ENCODE peak calls at places on chromosomes 11 and 22, in five cellular contexts. One of them, this sample, is unnamed.

GRCh38 chr11:57205046-57205671 is 23.4 kb downstream of the LRRC55 start:
- DNase-seq in nephron progenitor cell: no peak
- DNase-seq in GM23338: peak
- DNase-seq in MCF 10A: peak
- DNase-seq in thoracic aorta: no peak
- DNase-seq in this sample: no peak

GRCh38 chr11:94325681-94326080 is 21.3 kb downstream of the IZUMO1R start:
- DNase-seq in MCF 10A: peak
- DNase-seq in thoracic aorta: no peak
- DNase-seq in GM23338: peak
- DNase-seq in nephron progenitor cell: peak
- DNase-seq in this sample: no peak

GRCh38 chr22:30943368-30943767 is 25.2 kb downstream of the MORC2 start:
- DNase-seq in GM23338: no peak
- DNase-seq in thoracic aorta: no peak
- DNase-seq in nephron progenitor cell: no peak
- DNase-seq in MCF 10A: no peak
- DNase-seq in this sample: peak

GRCh38 chr22:23910496-23911190 is 16.5 kb downstream of the MIF start:
- DNase-seq in thoracic aorta: no peak
- DNase-seq in MCF 10A: no peak
- DNase-seq in nephron progenitor cell: no peak
- DNase-seq in GM23338: no peak
- DNase-seq in this sample: no peak

GRCh38 chr22:25898707-25899365 is 156.8 kb downstream of the MYO18B start:
- DNase-seq in thoracic aorta: no peak
- DNase-seq in GM23338: peak
- DNase-seq in nephron progenitor cell: no peak
- DNase-seq in MCF 10A: no peak
- DNase-seq in this sample: peak

GRCh38 chr11:108289699-108290098 is 66.8 kb downstream of the ATM start:
- DNase-seq in nephron progenitor cell: peak
- DNase-seq in GM23338: no peak
- DNase-seq in MCF 10A: no peak
- DNase-seq in thoracic aorta: no peak
- DNase-seq in this sample: no peak

GRCh38 chr11:123580557-123581275 is 73.7 kb downstream of the SCN3B start:
- DNase-seq in nephron progenitor cell: peak
- DNase-seq in GM23338: peak
- DNase-seq in thoracic aorta: no peak
- DNase-seq in MCF 10A: peak
- DNase-seq in this sample: no peak

GRCh38 chr11:31797227-31798056 is 13.7 kb downstream of the PAX6 start:
- DNase-seq in MCF 10A: no peak
- DNase-seq in nephron progenitor cell: no peak
- DNase-seq in GM23338: no peak
- DNase-seq in thoracic aorta: no peak
- DNase-seq in this sample: no peak

GRCh38 chr22:43546186-43546585 is 134.4 kb downstream of the MPPED1 start:
- DNase-seq in thoracic aorta: no peak
- DNase-seq in nephron progenitor cell: no peak
- DNase-seq in GM23338: no peak
- DNase-seq in MCF 10A: no peak
- DNase-seq in this sample: peak

GRCh38 chr22:45587638-45588481 is 83.8 kb upstream of the ATXN10 start:
- DNase-seq in nephron progenitor cell: no peak
- DNase-seq in thoracic aorta: no peak
- DNase-seq in MCF 10A: no peak
- DNase-seq in GM23338: no peak
- DNase-seq in this sample: no peak

GRCh38 chr22:18088825-18089568 is 11.2 kb downstream of the PEX26 start:
- DNase-seq in GM23338: no peak
- DNase-seq in MCF 10A: no peak
- DNase-seq in thoracic aorta: no peak
- DNase-seq in nephron progenitor cell: no peak
- DNase-seq in this sample: no peak

GRCh38 chr11:58495906-58496305 is 12.0 kb downstream of the OR5B21 start:
- DNase-seq in MCF 10A: no peak
- DNase-seq in thoracic aorta: no peak
- DNase-seq in nephron progenitor cell: no peak
- DNase-seq in GM23338: no peak
- DNase-seq in this sample: no peak

GRCh38 chr22:39197578-39197977 is 45.1 kb upstream of the CBX7 start:
- DNase-seq in GM23338: no peak
- DNase-seq in MCF 10A: no peak
- DNase-seq in nephron progenitor cell: no peak
- DNase-seq in thoracic aorta: no peak
- DNase-seq in this sample: no peak

GRCh38 chr11:17230867-17231851 is 23.4 kb upstream of the PIK3C2A start:
- DNase-seq in MCF 10A: no peak
- DNase-seq in GM23338: no peak
- DNase-seq in nephron progenitor cell: no peak
- DNase-seq in thoracic aorta: no peak
- DNase-seq in this sample: no peak

GRCh38 chr22:35834080-35834479 is 116.4 kb downstream of the APOL5 start:
- DNase-seq in nephron progenitor cell: no peak
- DNase-seq in GM23338: no peak
- DNase-seq in thoracic aorta: no peak
- DNase-seq in MCF 10A: no peak
- DNase-seq in this sample: no peak

GRCh38 chr22:49954354-49954753 is 6.2 kb upstream of the PIM3 start:
- DNase-seq in GM23338: no peak
- DNase-seq in MCF 10A: no peak
- DNase-seq in nephron progenitor cell: no peak
- DNase-seq in thoracic aorta: no peak
- DNase-seq in this sample: no peak

GRCh38 chr22:30169002-30169401 is 77.6 kb downstream of the LIF start:
- DNase-seq in nephron progenitor cell: no peak
- DNase-seq in thoracic aorta: no peak
- DNase-seq in GM23338: no peak
- DNase-seq in MCF 10A: no peak
- DNase-seq in this sample: no peak

GRCh38 chr11:111479666-111480065 is 32.5 kb downstream of the BTG4 start:
- DNase-seq in GM23338: no peak
- DNase-seq in thoracic aorta: no peak
- DNase-seq in nephron progenitor cell: no peak
- DNase-seq in MCF 10A: no peak
- DNase-seq in this sample: no peak
- TF ChIP-seq CTCF in GM23338: no peak
- TF ChIP-seq CTCF in thoracic aorta: no peak
- TF ChIP-seq CTCF in nephron progenitor cell: no peak
- TF ChIP-seq CTCF in MCF 10A: no peak
- TF ChIP-seq CTCF in this sample: peak

DNA sequence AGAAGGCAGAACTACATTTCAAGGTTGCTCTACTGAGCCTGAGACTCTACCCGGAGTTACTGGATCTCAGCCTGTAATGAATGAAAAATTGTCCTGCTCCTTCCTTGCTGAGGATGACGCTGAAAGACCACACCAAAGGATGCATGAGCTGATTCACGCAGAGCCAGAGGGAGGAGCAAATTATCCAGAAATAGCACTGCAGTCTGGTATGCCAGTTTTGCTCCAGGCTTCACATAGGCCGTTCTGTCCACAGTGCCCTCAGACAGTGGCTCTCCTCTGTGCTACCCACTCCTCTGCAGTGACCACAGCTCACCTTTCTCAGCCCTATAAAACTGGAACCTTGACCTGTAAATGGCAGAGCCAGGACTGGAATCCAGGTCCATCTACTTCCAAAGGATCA is 79.3 kb upstream of the GALNT18 start:
- DNase-seq in nephron progenitor cell: no peak
- DNase-seq in MCF 10A: peak
- DNase-seq in GM23338: no peak
- DNase-seq in thoracic aorta: no peak
- DNase-seq in this sample: no peak
- TF ChIP-seq CTCF in nephron progenitor cell: no peak
- TF ChIP-seq CTCF in MCF 10A: peak
- TF ChIP-seq CTCF in GM23338: no peak
- TF ChIP-seq CTCF in thoracic aorta: no peak
- TF ChIP-seq CTCF in this sample: no peak

GRCh38 chr22:22881116-22882032 is 6.2 kb upstream of the IGLL5 start:
- DNase-seq in MCF 10A: no peak
- DNase-seq in GM23338: no peak
- DNase-seq in thoracic aorta: no peak
- DNase-seq in nephron progenitor cell: no peak
- DNase-seq in this sample: peak
- TF ChIP-seq CTCF in MCF 10A: no peak
- TF ChIP-seq CTCF in GM23338: no peak
- TF ChIP-seq CTCF in thoracic aorta: no peak
- TF ChIP-seq CTCF in nephron progenitor cell: no peak
- TF ChIP-seq CTCF in this sample: no peak

GRCh38 chr11:3051435-3052108 is 5.7 kb downstream of the CARS1 start:
- DNase-seq in GM23338: no peak
- DNase-seq in MCF 10A: no peak
- DNase-seq in thoracic aorta: no peak
- DNase-seq in nephron progenitor cell: no peak
- DNase-seq in this sample: no peak

GRCh38 chr11:3047637-3048036 is 9.6 kb downstream of the CARS1 start:
- DNase-seq in GM23338: no peak
- DNase-seq in MCF 10A: no peak
- DNase-seq in thoracic aorta: no peak
- DNase-seq in nephron progenitor cell: no peak
- DNase-seq in this sample: no peak

GRCh38 chr11:3052109-3052479 is 5.1 kb downstream of the CARS1 start:
- DNase-seq in thoracic aorta: no peak
- DNase-seq in nephron progenitor cell: no peak
- DNase-seq in MCF 10A: no peak
- DNase-seq in GM23338: no peak
- DNase-seq in this sample: no peak

GRCh38 chr11:3050386-3051325 is 6.6 kb downstream of the CARS1 start:
- DNase-seq in thoracic aorta: no peak
- DNase-seq in GM23338: no peak
- DNase-seq in MCF 10A: no peak
- DNase-seq in nephron progenitor cell: no peak
- DNase-seq in this sample: no peak

DNA sequence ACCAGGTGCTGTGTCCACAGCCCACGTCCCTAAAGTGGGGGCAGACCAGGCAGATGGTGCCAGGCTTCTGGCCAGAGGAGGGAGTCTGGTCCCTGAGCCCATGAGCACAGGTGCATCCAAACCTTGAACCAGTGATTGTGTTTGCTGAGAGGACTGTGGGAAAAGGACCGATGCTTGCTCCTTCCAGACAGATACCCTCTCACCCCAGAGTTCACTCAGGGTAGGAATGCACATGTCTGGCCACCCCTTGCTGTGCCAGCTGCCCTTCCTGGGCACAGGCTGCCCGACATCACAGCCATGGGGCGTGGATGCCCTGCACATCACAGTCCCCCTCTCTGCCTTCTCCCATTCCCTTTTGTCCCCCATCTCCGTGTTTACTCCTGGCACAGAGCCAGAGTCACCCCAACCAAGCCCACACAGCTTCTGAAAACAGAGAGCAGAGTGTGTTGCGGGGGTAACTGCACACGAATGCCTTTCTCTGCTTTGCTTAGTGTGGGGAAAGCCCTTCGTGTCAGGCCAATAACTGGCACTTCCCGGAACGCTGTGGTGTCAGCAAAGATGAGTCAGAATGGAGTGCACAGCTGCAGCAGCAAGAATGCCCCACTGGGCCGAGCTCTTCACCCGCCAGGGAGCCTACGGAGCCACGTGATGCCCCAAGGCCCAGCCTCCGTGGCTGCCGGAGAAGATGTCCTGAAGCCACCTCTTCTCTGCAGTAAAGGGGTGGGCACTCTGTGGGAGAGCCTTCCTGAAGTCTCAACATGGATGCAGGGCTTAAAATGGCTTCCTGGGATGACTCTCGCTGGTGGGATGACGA is 7.6 kb downstream of the CARS1 start:
- DNase-seq in nephron progenitor cell: no peak
- DNase-seq in MCF 10A: peak
- DNase-seq in GM23338: no peak
- DNase-seq in thoracic aorta: peak
- DNase-seq in this sample: peak
- TF ChIP-seq CTCF in nephron progenitor cell: no peak
- TF ChIP-seq CTCF in MCF 10A: peak
- TF ChIP-seq CTCF in GM23338: no peak
- TF ChIP-seq CTCF in thoracic aorta: peak
- TF ChIP-seq CTCF in this sample: peak

GRCh38 chr11:47552086-47552580 is 799 bp downstream of the CELF1 start:
- DNase-seq in nephron progenitor cell: peak
- DNase-seq in GM23338: peak
- DNase-seq in thoracic aorta: no peak
- DNase-seq in MCF 10A: peak
- DNase-seq in this sample: no peak

GRCh38 chr11:47553417-47553746 is 450 bp upstream of the CELF1 start:
- DNase-seq in MCF 10A: no peak
- DNase-seq in GM23338: no peak
- DNase-seq in nephron progenitor cell: no peak
- DNase-seq in thoracic aorta: no peak
- DNase-seq in this sample: no peak

GRCh38 chr11:47550288-47551052 is 2.5 kb downstream of the CELF1 start:
- DNase-seq in nephron progenitor cell: no peak
- DNase-seq in MCF 10A: peak
- DNase-seq in GM23338: no peak
- DNase-seq in thoracic aorta: no peak
- DNase-seq in this sample: no peak

GRCh38 chr11:47552581-47553416 is at the start of gene CELF1:
- DNase-seq in nephron progenitor cell: peak
- DNase-seq in GM23338: peak
- DNase-seq in MCF 10A: peak
- DNase-seq in thoracic aorta: peak
- DNase-seq in this sample: peak

DNA sequence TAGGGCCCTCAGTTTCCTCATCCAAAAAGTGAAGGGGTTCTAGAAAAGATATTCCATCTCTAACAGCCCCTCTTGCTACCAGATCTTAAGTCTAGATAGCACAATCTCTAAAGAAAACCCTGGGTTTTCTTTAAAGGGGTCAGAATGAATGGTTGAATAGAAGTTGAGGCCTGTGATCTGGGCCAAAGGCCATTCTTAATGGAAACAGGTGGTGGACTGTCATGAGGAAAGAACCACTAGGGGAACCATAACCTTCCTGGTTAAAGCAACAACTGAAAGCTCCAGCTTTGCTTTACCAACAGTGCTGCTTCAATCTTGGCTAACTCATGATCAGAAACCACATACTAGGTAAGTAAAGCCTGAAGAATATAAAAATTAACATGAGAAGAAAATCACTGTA is 1.8 kb downstream of the CELF1 start:
- DNase-seq in MCF 10A: peak
- DNase-seq in GM23338: peak
- DNase-seq in thoracic aorta: no peak
- DNase-seq in nephron progenitor cell: no peak
- DNase-seq in this sample: no peak
- TF ChIP-seq CTCF in MCF 10A: peak
- TF ChIP-seq CTCF in GM23338: peak
- TF ChIP-seq CTCF in thoracic aorta: no peak
- TF ChIP-seq CTCF in nephron progenitor cell: no peak
- TF ChIP-seq CTCF in this sample: peak

This sample was measured in osteocyte.